ENCODE peak calls at places on chromosomes 7 and 10, in five cellular contexts. J is activated naive CD4-positive, alpha-beta T cell treated with anti-CD3 and anti-CD28 coated beads, Interleukin-2, amount 10 ng/mL, durations not matched to agents 7 days and 5 days; N is MCF 10A; C is neural crest cell; L is GF-D8. Y is an unnamed sample.

GRCh38 chr10:62580396-62580795 is 206.2 kb downstream of the ZNF365 start:
- DNase-seq in C (no peak), N (no peak), J (no peak), L (no peak), Y (peak; percentile 70)

GRCh38 chr10:113844091-113844490 is 9.8 kb downstream of the DCLRE1A start:
- DNase-seq in C (no peak), N (no peak), J (no peak), L (peak; percentile 61), Y (no peak)

GRCh38 chr10:77564781-77565589 is 72.6 kb downstream of the KCNMA1 start:
- DNase-seq in N (peak; percentile 51), J (no peak), L (no peak), C (no peak), Y (peak; percentile 85)

GRCh38 chr10:124003070-124003419 is 90.4 kb downstream of the CHST15 start:
- DNase-seq in J (peak; percentile 16), C (no peak), L (no peak), N (no peak), Y (no peak)

GRCh38 chr7:99312316-99313203 is 13.1 kb upstream of the ARPC1A start:
- DNase-seq in N (peak; percentile 74), L (no peak), J (peak; percentile 81), C (peak; percentile 74), Y (peak; percentile 62)

GRCh38 chr10:107163086-107163880 is 1.2 kb downstream of the SORCS1 start:
- DNase-seq in J (no peak), N (peak; percentile 8), C (no peak), L (no peak), Y (no peak)

GRCh38 chr10:91220194-91220953 is at the start of gene PCGF5:
- DNase-seq in N (peak; percentile 89), C (peak; percentile 79), J (peak; percentile 93), L (peak; percentile 64), Y (peak; percentile 88)

GRCh38 chr7:117564627-117565026 is 84.8 kb downstream of the CFTR start:
- DNase-seq in N (no peak), C (no peak), J (no peak), L (no peak), Y (no peak)

GRCh38 chr10:30999084-30999712 is 32.5 kb downstream of the ZNF438 start:
- DNase-seq in J (no peak), N (no peak), C (no peak), L (peak; percentile 94), Y (peak; percentile 67)

GRCh38 chr7:11170863-11171568 is 197.3 kb downstream of the PHF14 start:
- DNase-seq in N (no peak), L (no peak), C (no peak), J (no peak), Y (no peak)

GRCh38 chr7:107726356-107727130 is 17.4 kb upstream of the CBLL1 start:
- DNase-seq in N (no peak), C (no peak), L (no peak), J (no peak), Y (no peak)

GRCh38 chr7:106813705-106814305 is 51.3 kb upstream of the PIK3CG start:
- DNase-seq in J (no peak), N (no peak), L (no peak), C (no peak), Y (peak; percentile 52)

GRCh38 chr7:84085147-84085546 is 109.4 kb downstream of the SEMA3A start:
- DNase-seq in J (no peak), N (peak; percentile 24), C (no peak), L (no peak), Y (peak; percentile 65)

GRCh38 chr10:22648547-22648961 is 65.8 kb downstream of the PIP4K2A start:
- DNase-seq in L (peak; percentile 19), J (no peak), N (no peak), C (no peak), Y (peak; percentile 91)

GRCh38 chr7:43834463-43835251 is 34.7 kb downstream of the MRPS24 start:
- DNase-seq in C (no peak), N (peak; percentile 18), L (no peak), J (peak; percentile 40), Y (peak; percentile 81)

GRCh38 chr10:72025832-72026231 is 61.6 kb downstream of the CHST3 start:
- DNase-seq in L (no peak), N (no peak), C (no peak), J (no peak), Y (no peak)

GRCh38 chr10:104309980-104310978 is 28.0 kb downstream of the ITPRIP start:
- DNase-seq in J (no peak), N (peak; percentile 90), C (no peak), L (no peak), Y (peak; percentile 91)

GRCh38 chr10:80487791-80488538 is 33.9 kb downstream of the TSPAN14 start:
- DNase-seq in N (no peak), L (peak; percentile 91), J (peak; percentile 82), C (no peak), Y (no peak)

GRCh38 chr10:21496285-21497176 is 29.0 kb downstream of the SKIDA1 start:
- DNase-seq in L (peak; percentile 21), J (peak; percentile 74), N (peak; percentile 62), C (peak; percentile 52), Y (peak; percentile 64)

GRCh38 chr10:131075218-131075770 is 236.2 kb downstream of the TCERG1L start:
- DNase-seq in L (no peak), J (no peak), C (no peak), N (no peak), Y (no peak)

GRCh38 chr7:137669706-137670105 is 177.1 kb downstream of the DGKI start:
- DNase-seq in N (no peak), L (no peak), J (no peak), C (no peak), Y (peak; percentile 32)

GRCh38 chr7:109131141-109131540 is 561.5 kb downstream of the DNAJB9 start:
- DNase-seq in C (no peak), N (no peak), L (no peak), J (no peak), Y (no peak)

GRCh38 chr10:124450783-124451057 is 885 bp upstream of the NKX1-2 start:
- DNase-seq in N (no peak), L (no peak), J (no peak), C (no peak), Y (no peak)

GRCh38 chr7:43799605-43800004 is 41.1 kb downstream of the BLVRA start:
- DNase-seq in J (no peak), C (no peak), L (no peak), N (peak; percentile 54), Y (no peak)

GRCh38 chr7:120353171-120353570 is 80.2 kb downstream of the KCND2 start:
- DNase-seq in N (peak; percentile 13), J (no peak), C (no peak), L (no peak), Y (peak; percentile 22)

Y was measured in RPMI7951.